ENCODE peak calls at places on chromosome 10, in four cellular contexts. L is CD8-positive, alpha-beta memory T cell; V is lower lobe of right lung; G is right cardiac atrium. T is an unnamed sample. For H3K4me1, the result is how much of the 10 kb centered on the place peaks cover.

GRCh38 chr10:20622522-20623270 is 274.4 kb downstream of the NEBL start:
- DNase-seq in L (peak), V (no peak), G (no peak), T (no peak)

GRCh38 chr10:90413196-90413595 is 444.6 kb downstream of the HTR7 start:
- DNase-seq in L (no peak), V (no peak), G (no peak), T (no peak)

GRCh38 chr10:79292789-79293746 is 54.2 kb upstream of the PPIF start:
- DNase-seq in L (no peak), V (no peak), G (peak), T (no peak)

GRCh38 chr10:102775201-102775972 is 31.6 kb downstream of the WBP1L start:
- DNase-seq in L (no peak), V (no peak), G (peak), T (no peak)

GRCh38 chr10:80187465-80188409 is 17.6 kb downstream of the ANXA11 start:
- DNase-seq in L (peak), V (peak), G (peak), T (peak)

GRCh38 chr10:63537511-63537910 is 16.3 kb downstream of the REEP3 start:
- DNase-seq in L (no peak), V (no peak), G (no peak), T (no peak)

GRCh38 chr10:97676770-97677581 is 10.1 kb downstream of the AVPI1 start:
- DNase-seq in L (peak), V (no peak), G (peak), T (no peak)

GRCh38 chr10:27285093-27285492 is 44.5 kb upstream of the ACBD5 start:
- DNase-seq in L (peak), V (no peak), G (no peak), T (no peak)

GRCh38 chr10:12353399-12354027 is 4.2 kb downstream of the CAMK1D start:
- DNase-seq in L (no peak), V (no peak), G (no peak), T (no peak)

GRCh38 chr10:1551636-1552338 is 185.5 kb downstream of the ADARB2 start:
- DNase-seq in L (no peak), V (no peak), G (no peak), T (no peak)
- H3K4me3 ChIP-seq in L (no peak), V (no peak), G (no peak), T (no peak)

GRCh38 chr10:87674963-87675362 is 15.3 kb downstream of the PAPSS2 start:
- DNase-seq in L (no peak), V (no peak), G (no peak), T (no peak)

GRCh38 chr10:87683356-87683755 is 23.7 kb downstream of the PAPSS2 start:
- DNase-seq in L (no peak), V (no peak), G (no peak), T (no peak)

GRCh38 chr10:87675396-87676376 is 16.0 kb downstream of the PAPSS2 start:
- DNase-seq in L (no peak), V (no peak), G (no peak), T (no peak)

GRCh38 chr10:87678302-87678701 is 18.6 kb downstream of the PAPSS2 start:
- DNase-seq in L (no peak), V (no peak), G (no peak), T (no peak)

GRCh38 chr10:87677595-87677994 is 17.9 kb downstream of the PAPSS2 start:
- DNase-seq in L (no peak), V (no peak), G (no peak), T (no peak)
- H3K4me1 ChIP-seq in L (under half), V (under half), G (under half), T (under half)

GRCh38 chr10:104456817-104457657 is 103.4 kb downstream of the CFAP58 start:
- DNase-seq in L (no peak), V (no peak), G (no peak), T (no peak)
- H3K4me3 ChIP-seq in L (no peak), V (no peak), G (no peak), T (no peak)

DNA sequence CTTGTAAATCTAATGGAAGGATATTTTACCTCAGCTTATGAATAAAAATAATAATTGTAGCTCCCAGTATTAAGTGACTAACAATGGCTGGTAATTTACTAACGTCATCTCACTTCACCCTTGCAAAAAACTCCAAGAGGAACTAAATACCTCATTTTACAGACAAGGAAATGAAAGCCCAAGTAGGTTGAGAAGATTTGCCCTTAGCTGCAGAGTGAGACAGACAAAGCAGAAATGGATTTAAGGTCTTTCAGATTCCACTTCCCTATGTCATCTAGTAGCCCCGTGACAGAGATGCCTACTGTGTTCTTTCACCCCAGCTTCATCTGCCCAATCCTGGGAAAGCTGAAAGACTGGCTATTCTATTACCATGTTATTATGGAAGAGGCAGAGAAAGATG is 96.6 kb upstream of the PDLIM1 start:
- DNase-seq in L (no peak), V (no peak), G (no peak), T (no peak)
- H3K4me1 ChIP-seq in L (under half), V (under half), G (under half), T (under half)

GRCh38 chr10:94363251-94363565 is 469 bp upstream of the NOC3L start:
- DNase-seq in L (no peak), V (no peak), G (no peak), T (no peak)

GRCh38 chr10:94364480-94364879 is 1.7 kb upstream of the NOC3L start:
- DNase-seq in L (no peak), V (no peak), G (no peak), T (no peak)

GRCh38 chr10:94358480-94358879 is 4.3 kb downstream of the NOC3L start:
- DNase-seq in L (no peak), V (no peak), G (no peak), T (no peak)

GRCh38 chr10:94362360-94363250 is at the start of gene NOC3L:
- DNase-seq in L (peak), V (peak), G (peak), T (peak)

DNA sequence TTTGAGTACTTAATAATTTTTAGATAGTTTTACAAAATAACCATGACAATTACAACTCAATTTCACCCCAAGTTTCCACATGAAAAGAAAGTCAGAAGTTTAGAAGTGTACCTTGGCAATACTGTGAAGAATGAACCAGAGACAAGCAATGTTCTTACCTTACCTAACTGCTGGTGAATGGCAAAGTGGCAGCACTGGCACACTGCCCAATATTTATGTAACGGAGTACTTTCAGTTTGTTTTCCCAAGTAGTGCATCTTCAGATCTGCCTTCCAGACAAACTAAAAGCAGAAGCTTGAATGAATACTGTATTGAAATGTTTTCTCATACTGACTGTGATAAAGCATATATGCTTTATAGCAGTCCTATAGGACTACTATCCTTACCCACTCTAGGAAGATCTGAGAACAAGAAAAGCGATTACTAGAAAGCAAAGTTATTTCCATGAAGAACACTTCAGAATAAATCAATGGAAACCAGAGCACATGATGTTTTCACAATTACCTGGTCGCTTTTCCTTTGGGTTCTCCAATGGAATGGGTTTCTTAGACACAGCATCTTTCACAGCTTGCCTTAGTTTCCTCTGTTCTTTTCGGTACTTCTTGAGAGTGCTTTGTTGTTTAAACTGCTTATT is 1.5 kb downstream of the NOC3L start:
- DNase-seq in L (peak), V (no peak), G (peak), T (no peak)
- H3K4me3 ChIP-seq in L (peak), V (no peak), G (no peak), T (peak)

GRCh38 chr10:104321226-104321625 is 17.0 kb downstream of the ITPRIP start:
- DNase-seq in L (no peak), V (no peak), G (peak), T (no peak)

GRCh38 chr10:104316321-104317099 is 21.8 kb downstream of the ITPRIP start:
- DNase-seq in L (no peak), V (no peak), G (no peak), T (no peak)

GRCh38 chr10:104317195-104318095 is 20.8 kb downstream of the ITPRIP start:
- DNase-seq in L (no peak), V (no peak), G (peak), T (no peak)

GRCh38 chr10:104318096-104318725 is 20.1 kb downstream of the ITPRIP start:
- DNase-seq in L (no peak), V (no peak), G (peak), T (no peak)

GRCh38 chr10:104318810-104319684 is 19.2 kb downstream of the ITPRIP start:
- DNase-seq in L (no peak), V (peak), G (peak), T (no peak)
- H3K4me1 ChIP-seq in L (half or more), V (half or more), G (half or more), T (half or more)

GRCh38 chr10:70671619-70672164 is 614 bp upstream of the ADAMTS14 start:
- DNase-seq in L (no peak), V (no peak), G (no peak), T (no peak)

GRCh38 chr10:70673929-70674559 is 1.7 kb downstream of the ADAMTS14 start:
- DNase-seq in L (no peak), V (no peak), G (no peak), T (no peak)

GRCh38 chr10:70671229-70671588 is 1.1 kb upstream of the ADAMTS14 start:
- DNase-seq in L (no peak), V (no peak), G (no peak), T (no peak)

GRCh38 chr10:70672993-70673928 is 955 bp downstream of the ADAMTS14 start:
- DNase-seq in L (no peak), V (no peak), G (peak), T (no peak)

DNA sequence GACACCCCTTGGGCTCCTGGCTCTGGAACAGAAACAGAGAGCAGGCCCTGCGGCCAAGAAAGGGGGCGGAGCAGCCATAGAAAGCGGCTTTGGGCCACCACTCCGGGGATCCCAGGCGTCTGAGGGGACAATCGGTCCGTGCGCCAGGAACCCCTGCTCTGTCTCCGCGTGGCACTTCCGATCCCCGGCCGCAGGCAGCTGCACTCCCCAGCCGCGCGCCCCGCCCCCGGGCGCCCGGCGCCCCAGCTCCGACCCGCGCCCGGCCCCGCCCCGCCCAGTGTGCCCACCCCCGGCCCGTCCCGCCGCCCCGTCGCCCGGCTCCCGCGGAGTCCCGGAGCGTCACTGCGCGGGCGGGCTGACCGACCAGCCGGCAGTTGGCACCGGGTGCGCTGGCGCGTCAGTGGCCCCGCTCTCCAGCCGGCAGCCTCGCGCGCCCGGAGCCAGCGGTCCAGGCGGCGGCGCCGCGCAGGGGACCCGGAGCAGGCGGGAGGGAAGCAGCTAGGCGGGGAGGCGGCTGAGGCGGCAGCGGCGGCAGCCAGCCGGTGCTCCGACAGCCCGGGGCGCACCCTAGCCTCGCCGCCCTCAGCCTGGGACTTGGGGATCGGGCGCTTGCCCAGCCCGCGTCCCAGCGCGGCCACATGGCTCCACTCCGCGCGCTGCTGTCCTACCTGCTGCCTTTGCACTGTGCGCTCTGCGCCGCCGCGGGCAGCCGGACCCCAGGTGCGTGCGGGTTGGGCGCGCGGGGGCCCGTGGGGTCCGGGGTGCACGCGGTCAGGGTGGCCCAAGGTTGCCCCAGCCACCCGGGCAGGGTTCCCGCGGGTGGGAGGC is at the start of gene ADAMTS14:
- DNase-seq in L (peak), V (no peak), G (peak), T (no peak)
- H3K4me3 ChIP-seq in L (peak), V (peak), G (peak), T (peak)

T was measured in esophagus squamous epithelium.